ENCODE peak calls at places on chromosomes 2 and 18, in four cellular contexts. U is uterus, F is A549, I is colonic mucosa. T is an unnamed sample.

GRCh38 chr2:119170504-119170903 is 12.0 kb upstream of the C1QL2 start:
- DNase-seq in U (no peak), F (no peak), I (no peak), T (no peak)

GRCh38 chr2:64359892-64360657 is 93.9 kb upstream of the LGALSL start:
- DNase-seq in U (peak), F (peak), I (peak), T (peak)

GRCh38 chr18:23146861-23147469 is 11.7 kb downstream of the CABLES1 start:
- DNase-seq in U (no peak), F (no peak), I (no peak), T (peak)

GRCh38 chr18:35661483-35662146 is 80.1 kb downstream of the GALNT1 start:
- DNase-seq in U (no peak), F (no peak), I (no peak), T (no peak)

GRCh38 chr2:121866789-121867188 is 111.3 kb downstream of the TSN start:
- DNase-seq in U (no peak), F (no peak), I (no peak), T (no peak)

GRCh38 chr2:1219901-1220691 is 193.2 kb upstream of the TPO start:
- DNase-seq in U (no peak), F (no peak), I (no peak), T (no peak)

GRCh38 chr2:190927257-190927656 is 46.6 kb downstream of the GLS start:
- DNase-seq in U (no peak), F (peak), I (no peak), T (no peak)

GRCh38 chr2:207419331-207419730 is 110.4 kb upstream of the CREB1 start:
- DNase-seq in U (no peak), F (no peak), I (no peak), T (no peak)

GRCh38 chr18:37403100-37403781 is 162.4 kb downstream of the CELF4 start:
- DNase-seq in U (no peak), F (no peak), I (peak), T (peak)

GRCh38 chr2:72893594-72894319 is 6.5 kb downstream of the SPR start:
- DNase-seq in U (peak), F (peak), I (no peak), T (no peak)

GRCh38 chr2:217835931-217836881 is 166.6 kb downstream of the TNS1 start:
- DNase-seq in U (peak), F (peak), I (peak), T (peak)

GRCh38 chr2:190663839-190664238 is 15.0 kb downstream of the NAB1 start:
- DNase-seq in U (no peak), F (no peak), I (no peak), T (no peak)

GRCh38 chr2:219243291-219243761 is 1.9 kb downstream of the GLB1L start:
- DNase-seq in U (peak), F (no peak), I (peak), T (peak)
- H3K4me3 ChIP-seq in U (no peak), F (no peak), I (peak), T (no peak)

DNA sequence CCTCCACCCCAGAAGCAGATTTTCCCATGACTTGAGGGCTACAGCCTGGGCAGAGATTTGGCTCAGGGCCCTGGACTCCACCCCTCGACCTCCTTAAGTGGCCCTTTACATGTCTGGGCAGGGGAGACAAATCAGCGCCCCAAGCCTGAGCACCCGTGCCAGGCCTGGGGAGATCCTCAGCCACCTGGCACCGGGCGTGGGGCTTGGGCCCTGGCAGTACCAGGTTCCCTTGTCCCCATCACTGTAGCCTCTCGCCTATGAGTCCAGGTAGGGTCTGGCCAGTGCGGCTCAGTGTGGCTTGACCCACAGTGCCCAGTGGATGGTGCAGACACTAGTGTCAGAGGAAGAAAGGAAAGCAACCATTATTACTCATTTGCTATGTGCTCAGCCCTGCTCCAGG is 22.0 kb upstream of the DNMT3A start:
- DNase-seq in U (no peak), F (no peak), I (no peak), T (no peak)
- H3K27ac ChIP-seq in U (no peak), F (no peak), I (no peak), T (no peak)

DNA sequence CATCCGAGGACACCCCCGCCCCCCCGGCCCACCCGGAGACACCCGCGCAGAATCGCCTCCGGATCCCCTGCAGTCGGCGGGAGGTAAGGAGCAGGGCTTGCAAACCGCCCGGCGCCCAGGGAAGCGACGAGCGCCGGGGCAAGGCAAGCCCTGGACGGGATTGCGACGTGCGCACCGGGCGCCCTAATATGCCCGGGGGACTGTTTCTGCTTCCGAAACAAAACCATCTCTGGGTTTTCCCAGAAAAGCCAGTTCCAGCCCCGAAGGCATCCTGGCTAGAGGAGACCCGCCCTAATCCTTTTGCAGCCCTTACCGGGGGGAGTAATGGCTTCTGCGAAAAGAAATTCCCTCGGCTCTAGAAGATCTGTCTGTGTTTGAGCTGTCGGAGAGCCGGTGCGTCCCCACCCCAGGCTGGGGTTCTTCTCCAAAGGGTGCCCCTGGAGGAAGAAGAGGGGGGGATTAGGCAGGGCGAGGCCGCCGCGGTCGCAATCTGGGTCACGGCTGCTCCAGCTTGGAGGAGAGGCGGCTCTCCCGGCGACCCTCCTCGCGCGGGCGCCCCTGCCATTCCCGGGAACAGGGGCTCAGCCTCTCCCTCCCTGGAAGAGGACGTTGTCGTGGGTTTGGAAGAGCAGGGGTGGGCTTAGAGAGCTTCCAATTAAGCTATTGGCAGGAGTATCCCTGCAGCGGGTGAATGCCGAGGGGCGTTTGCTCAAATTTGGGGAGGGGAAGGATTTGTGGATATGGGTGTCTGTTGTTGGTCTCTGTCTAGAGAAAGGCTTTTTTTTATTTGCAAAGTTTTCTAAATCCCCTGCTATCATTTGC is 522 bp downstream of the MYCN start:
- DNase-seq in U (no peak), F (peak), I (peak), T (peak)
- H3K4me3 ChIP-seq in U (peak), F (peak), I (peak), T (peak)

DNA sequence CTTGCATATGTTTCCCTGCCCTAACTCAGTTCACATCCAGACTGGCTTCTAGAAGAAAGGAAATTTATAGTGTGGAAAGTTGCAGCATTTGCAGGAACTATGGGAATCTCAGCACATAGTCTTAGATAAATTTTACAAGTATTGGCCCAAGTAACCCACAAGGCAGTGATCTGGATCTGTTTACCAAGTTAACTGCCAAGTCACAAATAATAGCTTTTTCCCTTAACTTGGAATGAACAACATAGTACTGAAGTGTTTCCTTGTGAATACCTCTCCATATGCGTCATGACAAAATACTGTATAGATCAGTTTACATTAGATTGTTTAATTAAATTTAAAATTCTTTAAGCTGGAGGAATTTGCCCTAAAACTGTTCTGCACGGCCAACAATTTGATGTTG is 255.8 kb upstream of the EPAS1 start:
- DNase-seq in U (no peak), F (peak), I (no peak), T (no peak)
- H3K27ac ChIP-seq in U (peak), F (no peak), I (peak), T (no peak)

DNA sequence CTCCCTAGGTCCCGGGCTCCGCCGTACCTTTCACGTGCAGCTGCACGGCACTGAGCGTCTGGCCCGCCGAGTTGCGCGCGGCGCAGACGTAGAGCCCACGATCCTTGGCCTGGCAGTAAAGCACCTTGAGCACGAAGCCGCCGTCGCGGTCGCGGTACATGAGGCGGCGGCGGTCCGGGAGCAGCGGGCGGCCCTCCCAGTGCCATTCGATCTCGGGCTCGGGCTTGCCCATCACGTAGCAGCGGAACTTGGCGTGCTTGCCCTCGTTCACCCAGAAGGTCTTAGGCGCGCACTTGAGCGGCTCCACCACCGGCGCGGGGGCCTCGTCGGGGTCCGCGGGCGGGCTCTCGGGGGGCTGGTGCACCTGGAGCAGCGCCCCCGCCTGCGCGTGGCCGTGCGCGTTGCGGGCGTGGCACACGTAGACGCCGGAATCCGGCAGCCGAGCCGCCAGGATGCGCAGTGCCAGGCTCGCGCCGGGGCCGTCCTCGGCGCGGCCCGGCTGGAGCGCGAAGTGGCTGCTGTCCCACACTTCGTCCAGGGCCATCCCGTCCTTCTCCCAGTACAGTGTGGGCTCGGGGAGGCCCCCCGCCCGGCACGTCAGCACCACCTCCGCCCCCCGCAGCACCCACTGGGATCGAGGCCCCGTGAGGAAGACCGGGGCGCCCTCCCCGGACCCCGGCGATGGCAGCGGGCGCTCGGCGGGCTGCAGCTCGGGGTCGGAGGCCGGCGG is 980 bp downstream of the OBSL1 start:
- DNase-seq in U (peak), F (peak), I (no peak), T (peak)
- H3K4me3 ChIP-seq in U (peak), F (peak), I (peak), T (peak)

DNA sequence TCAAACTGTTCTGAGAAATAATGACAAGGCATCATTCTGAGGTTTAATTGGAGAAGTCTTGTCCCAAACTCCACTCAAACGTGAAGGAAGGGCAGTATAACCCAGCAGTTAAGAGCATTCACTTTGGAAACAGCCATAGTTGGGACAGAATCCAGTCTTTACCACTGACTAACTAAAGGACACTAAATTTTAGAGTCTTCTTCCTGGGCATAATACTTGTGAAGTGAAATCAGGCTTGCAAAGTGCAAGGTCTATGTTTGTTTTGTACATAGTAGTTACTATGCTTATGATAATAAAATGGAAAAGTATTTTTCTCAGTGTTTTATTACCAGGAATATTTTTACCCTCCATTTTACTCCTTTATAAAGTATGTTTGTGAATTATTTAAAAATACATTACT is 748.2 kb upstream of the ID2 start:
- DNase-seq in U (no peak), F (no peak), I (no peak), T (no peak)
- H3K27ac ChIP-seq in U (no peak), F (no peak), I (peak), T (no peak)

DNA sequence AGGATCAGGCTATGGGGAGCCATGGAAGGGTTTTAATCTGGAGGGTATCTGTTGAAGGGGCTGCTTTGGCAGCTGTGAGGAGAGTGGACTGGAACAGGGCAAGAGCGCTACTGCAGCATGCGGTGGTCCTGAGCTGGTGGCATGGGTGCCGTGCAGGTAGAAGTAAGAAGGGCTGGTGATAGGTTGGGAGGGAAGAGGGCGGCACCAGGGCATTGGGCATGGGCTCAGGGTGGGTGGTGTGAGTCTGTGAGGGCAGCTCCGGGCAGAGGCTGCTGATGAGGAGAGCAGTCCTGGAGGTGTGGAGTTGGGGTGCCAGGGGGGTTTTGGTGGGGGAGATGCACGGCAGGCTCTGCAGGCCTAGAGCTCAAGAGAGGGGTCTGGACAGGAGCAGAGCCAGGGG is 2.1 kb downstream of the ACTG2 start:
- DNase-seq in U (no peak), F (no peak), I (no peak), T (no peak)
- H3K4me3 ChIP-seq in U (peak), F (no peak), I (peak), T (no peak)

DNA sequence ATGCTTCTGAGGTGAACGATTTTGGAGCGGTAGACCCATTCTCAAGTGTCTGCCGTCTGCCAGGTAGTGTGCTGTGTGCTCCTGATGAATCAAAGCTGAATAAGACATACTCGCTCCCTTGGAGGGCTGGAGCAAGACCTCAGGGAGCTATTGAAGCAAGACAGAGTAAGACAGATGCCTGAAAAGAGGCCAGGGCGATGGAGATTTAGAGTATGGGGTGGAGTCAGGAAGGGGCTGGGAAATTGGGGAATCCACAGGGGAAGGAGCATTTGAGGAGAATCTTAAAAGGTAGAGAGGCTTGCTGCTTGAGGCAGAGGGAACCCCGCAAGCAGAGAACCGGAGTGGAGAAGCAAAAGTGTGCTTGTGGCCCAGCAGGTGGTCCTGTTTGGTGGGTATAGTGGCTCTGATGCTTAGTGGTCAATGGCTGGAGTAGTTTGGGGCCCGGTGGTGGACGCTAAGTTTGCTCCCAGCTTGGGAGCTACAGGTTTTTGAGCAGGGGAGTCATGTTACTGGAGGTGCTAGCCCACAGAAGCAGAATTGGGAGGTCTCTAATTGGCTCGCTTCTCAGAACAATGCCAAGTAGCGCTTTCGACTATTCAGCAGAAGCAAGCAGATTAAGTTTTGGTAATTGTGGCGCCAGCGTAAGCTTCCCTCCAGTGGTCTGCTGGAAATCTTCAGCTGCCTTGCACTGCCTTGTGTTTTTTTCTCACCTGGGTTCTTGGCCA is 2.0 kb downstream of the CNNM4 start:
- DNase-seq in U (no peak), F (no peak), I (no peak), T (no peak)
- H3K27ac ChIP-seq in U (peak), F (no peak), I (peak), T (no peak)

GRCh38 chr2:149018971-149019370 is 19.5 kb upstream of the LYPD6B start:
- DNase-seq in U (no peak), F (no peak), I (no peak), T (no peak)

GRCh38 chr2:149019768-149020167 is 18.7 kb upstream of the LYPD6B start:
- DNase-seq in U (no peak), F (no peak), I (peak), T (no peak)

GRCh38 chr2:149017116-149017985 is 21.1 kb upstream of the LYPD6B start:
- DNase-seq in U (peak), F (peak), I (peak), T (peak)

GRCh38 chr2:149012545-149012944 is 26.0 kb upstream of the LYPD6B start:
- DNase-seq in U (no peak), F (no peak), I (no peak), T (no peak)

DNA sequence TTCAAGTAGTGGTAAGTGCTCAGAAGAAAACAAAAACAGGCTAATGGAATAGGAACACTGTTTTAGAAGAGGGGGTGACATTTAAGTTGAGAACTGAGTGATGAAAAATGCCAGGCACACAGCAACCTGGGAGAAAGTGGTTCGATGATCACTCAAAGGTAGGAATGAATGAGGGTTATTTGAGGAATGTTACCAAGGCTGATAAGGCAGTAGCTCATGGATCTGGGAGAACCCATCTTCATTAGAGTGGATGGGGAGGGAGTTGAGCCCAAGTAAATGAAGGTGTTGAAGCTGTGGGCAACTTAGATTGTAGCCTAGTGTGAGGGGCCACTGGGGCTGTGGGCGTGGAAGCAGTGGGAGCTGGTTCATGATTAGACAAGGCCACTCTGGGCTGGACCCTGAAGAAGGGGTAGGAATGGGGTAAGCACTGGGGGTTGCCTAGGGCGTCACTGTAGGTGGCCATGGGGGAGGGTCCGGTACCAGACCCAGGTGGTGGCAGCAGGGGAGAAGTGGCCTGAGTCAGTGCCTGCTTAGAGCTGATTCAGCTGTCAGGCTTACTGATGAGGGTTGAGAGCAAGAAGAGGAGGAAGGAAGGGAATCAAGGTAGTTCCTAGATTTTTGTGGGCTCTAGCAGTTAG is 22.5 kb upstream of the LYPD6B start:
- DNase-seq in U (no peak), F (no peak), I (no peak), T (no peak)
- H3K4me3 ChIP-seq in U (no peak), F (no peak), I (no peak), T (no peak)

DNA sequence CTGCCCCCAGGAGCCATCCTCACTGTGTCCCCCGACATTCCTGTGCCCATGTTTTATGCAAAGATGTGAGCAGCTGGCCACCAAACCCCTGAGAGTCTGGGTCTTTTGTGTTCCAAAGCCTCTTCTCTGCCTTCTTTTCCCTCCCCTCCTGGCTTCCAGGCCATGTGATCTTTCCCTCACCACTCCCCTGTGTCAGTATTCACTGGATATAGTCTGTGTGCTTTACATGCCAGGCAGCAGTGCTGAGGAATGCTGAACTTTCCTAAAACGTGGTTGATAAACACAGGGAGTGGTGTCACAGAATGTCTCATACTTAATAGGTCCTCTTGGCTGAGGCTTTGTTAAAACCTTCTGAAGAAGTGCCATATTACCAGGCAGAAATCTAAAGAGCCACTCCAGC is 331.7 kb downstream of the HRH4 start:
- DNase-seq in U (no peak), F (no peak), I (no peak), T (no peak)
- H3K27ac ChIP-seq in U (no peak), F (no peak), I (no peak), T (no peak)

T was measured in right cardiac atrium.